ENCODE peak calls at places on chromosomes 16 and 17, in eight cellular contexts. H, N, C, J, F, A, U and K are unnamed samples.

GRCh38 chr17:78765821-78766220 is 16.3 kb downstream of the CYTH1 start:
- DNase-seq in U (no peak), H (no peak), F (no peak), N (no peak), J (no peak), C (no peak), A (no peak), K (no peak)

GRCh38 chr17:82984751-82985435 is 94.5 kb upstream of the METRNL start:
- DNase-seq in U (no peak), A (no peak), J (no peak), N (no peak), H (no peak), C (no peak), F (no peak), K (no peak)

GRCh38 chr17:45223541-45224528 is 2.1 kb downstream of the FMNL1 start:
- DNase-seq in H (peak), J (no peak), N (no peak), F (no peak), U (peak), C (no peak), A (peak), K (no peak)

GRCh38 chr16:616771-617586 is 13.8 kb upstream of the WFIKKN1 start:
- DNase-seq in U (no peak), C (no peak), F (no peak), J (no peak), H (no peak), N (no peak), A (no peak), K (no peak)

GRCh38 chr16:86016201-86016965 is 117.4 kb downstream of the IRF8 start:
- DNase-seq in N (peak), U (peak), F (peak), C (peak), J (peak), A (peak), H (no peak), K (peak)

GRCh38 chr16:49382916-49383315 is 9.3 kb downstream of the C16orf78 start:
- DNase-seq in A (no peak), C (no peak), H (no peak), U (no peak), F (no peak), N (no peak), J (peak), K (no peak)

GRCh38 chr16:842061-842476 is 41.5 kb upstream of the GNG13 start:
- DNase-seq in F (no peak), J (no peak), U (no peak), A (no peak), C (no peak), N (no peak), H (no peak), K (no peak)

GRCh38 chr17:61065263-61065773 is 334.3 kb upstream of the TBX2 start:
- DNase-seq in J (no peak), A (no peak), H (no peak), U (no peak), C (peak), N (peak), F (no peak), K (peak)

GRCh38 chr17:8120520-8121443 is 2.5 kb upstream of the ALOXE3 start:
- DNase-seq in H (peak), U (peak), A (peak), N (peak), J (peak), C (no peak), F (peak), K (no peak)

GRCh38 chr16:29256501-29256981 is 150.0 kb downstream of the NPIPB11 start:
- DNase-seq in C (no peak), F (no peak), J (no peak), U (no peak), N (no peak), A (no peak), H (no peak), K (no peak)

GRCh38 chr17:39737761-39738567 is at the start of gene GRB7:
- DNase-seq in A (no peak), F (peak), H (peak), J (peak), N (no peak), U (no peak), C (no peak), K (no peak)

GRCh38 chr16:27313422-27314160 is at the start of gene IL4R:
- DNase-seq in F (no peak), A (peak), H (peak), J (peak), C (no peak), U (peak), N (peak), K (peak)